ENCODE peak calls at places on chromosomes 3 and 15, in nine cellular contexts. M is breast epithelium, L is esophagus squamous epithelium, Z is bronchial epithelial cell, G is sigmoid colon, J is H7, B is hepatocyte, H is mesendoderm, N is gastrocnemius medialis. Y is an unnamed sample.

GRCh38 chr15:92808611-92809063 is 91.5 kb upstream of the CHD2 start:
- DNase-seq in M (peak; percentile 75), L (no peak), Z (no peak), G (peak; percentile 82), J (peak; percentile 84), B (peak; percentile 58), H (peak; percentile 77), N (peak; percentile 68), Y (no peak)

GRCh38 chr3:13513051-13513912 is 33.2 kb downstream of the HDAC11 start:
- DNase-seq in M (no peak), L (no peak), Z (no peak), G (no peak), J (peak; percentile 64), B (peak; percentile 52), H (no peak), N (peak; percentile 56), Y (no peak)

GRCh38 chr15:32775103-32775502 is 57.3 kb downstream of the GREM1 start:
- DNase-seq in M (no peak), L (no peak), Z (no peak), G (no peak), J (no peak), B (no peak), H (no peak), N (no peak), Y (no peak)

GRCh38 chr15:58398053-58398452 is 33.7 kb upstream of the LIPC start:
- DNase-seq in M (no peak), L (no peak), Z (no peak), G (no peak), J (no peak), B (no peak), H (peak; percentile 26), N (no peak), Y (no peak)

GRCh38 chr15:52336530-52336929 is 40.9 kb upstream of the MYO5C start:
- DNase-seq in M (no peak), L (no peak), Z (no peak), G (no peak), J (no peak), B (no peak), H (no peak), N (no peak), Y (no peak)

GRCh38 chr3:159902531-159903314 is 85.9 kb upstream of the IL12A start:
- DNase-seq in M (no peak), L (no peak), Z (no peak), G (no peak), J (no peak), B (no peak), H (peak; percentile 37), N (no peak), Y (no peak)

GRCh38 chr3:63228087-63228486 is 50.0 kb upstream of the SYNPR start:
- DNase-seq in M (no peak), L (no peak), Z (no peak), G (no peak), J (no peak), B (no peak), H (peak; percentile 69), N (no peak), Y (no peak)

GRCh38 chr3:61927332-61927731 is 366.0 kb downstream of the PTPRG start:
- DNase-seq in M (peak; percentile 57), L (no peak), Z (no peak), G (peak; percentile 93), J (no peak), B (peak; percentile 60), H (no peak), N (peak; percentile 84), Y (no peak)

GRCh38 chr15:75058127-75058905 is 34.9 kb downstream of the PPCDC start:
- DNase-seq in M (no peak), L (no peak), Z (peak; percentile 15), G (no peak), J (no peak), B (no peak), H (peak; percentile 96), N (no peak), Y (no peak)

GRCh38 chr3:33786565-33787327 is 11.7 kb upstream of the PDCD6IP start:
- DNase-seq in M (no peak), L (no peak), Z (no peak), G (no peak), J (no peak), B (no peak), H (peak; percentile 62), N (no peak), Y (no peak)

GRCh38 chr3:63611382-63611781 is 41.1 kb upstream of the SNTN start:
- DNase-seq in M (no peak), L (no peak), Z (no peak), G (no peak), J (no peak), B (no peak), H (no peak), N (no peak), Y (no peak)

GRCh38 chr3:124119056-124119721 is 127.3 kb upstream of the ROPN1 start:
- DNase-seq in M (no peak), L (no peak), Z (peak; percentile 65), G (no peak), J (no peak), B (no peak), H (no peak), N (no peak), Y (no peak)

GRCh38 chr3:69204315-69204957 is 82.0 kb upstream of the LMOD3 start:
- DNase-seq in M (no peak), L (no peak), Z (peak; percentile 94), G (no peak), J (no peak), B (peak; percentile 45), H (no peak), N (no peak), Y (no peak)

GRCh38 chr3:12944849-12945248 is 103.5 kb upstream of the RPL32 start:
- DNase-seq in M (no peak), L (no peak), Z (no peak), G (no peak), J (peak; percentile 87), B (no peak), H (no peak), N (no peak), Y (no peak)

GRCh38 chr3:10700821-10701220 is 115.2 kb upstream of the SLC6A11 start:
- DNase-seq in M (no peak), L (no peak), Z (no peak), G (no peak), J (no peak), B (no peak), H (no peak), N (no peak), Y (no peak)

GRCh38 chr3:10694194-10694593 is 121.8 kb upstream of the SLC6A11 start:
- DNase-seq in M (no peak), L (no peak), Z (no peak), G (no peak), J (no peak), B (no peak), H (no peak), N (no peak), Y (no peak)

GRCh38 chr3:10695595-10696285 is 120.3 kb upstream of the SLC6A11 start:
- DNase-seq in M (no peak), L (no peak), Z (no peak), G (no peak), J (no peak), B (no peak), H (no peak), N (no peak), Y (no peak)

GRCh38 chr3:10693457-10693856 is 122.6 kb upstream of the SLC6A11 start:
- DNase-seq in M (no peak), L (no peak), Z (peak; percentile 8), G (no peak), J (no peak), B (no peak), H (no peak), N (no peak), Y (no peak)

GRCh38 chr3:10697918-10698317 is 118.1 kb upstream of the SLC6A11 start:
- DNase-seq in M (no peak), L (no peak), Z (peak; percentile 38), G (peak; percentile 9), J (no peak), B (no peak), H (peak; percentile 83), N (no peak), Y (no peak)
- H3K27me3 ChIP-seq in M (peaks cover 17% of the 10 kb centered on the region), L (no peaks in the 10 kb centered on the region), Z (peaks cover 2% of the 10 kb centered on the region), G (peaks cover 28% of the 10 kb centered on the region), J (peaks cover 1% of the 10 kb centered on the region), B (peaks cover 22% of the 10 kb centered on the region), H (no peaks in the 10 kb centered on the region), N (no peaks in the 10 kb centered on the region), Y (peaks cover 3% of the 10 kb centered on the region)

GRCh38 chr15:66215811-66216210 is 37.7 kb downstream of the MEGF11 start:
- DNase-seq in M (no peak), L (no peak), Z (no peak), G (no peak), J (no peak), B (no peak), H (no peak), N (no peak), Y (no peak)

GRCh38 chr15:66212471-66212870 is 41.1 kb downstream of the MEGF11 start:
- DNase-seq in M (no peak), L (no peak), Z (no peak), G (peak; percentile 38), J (no peak), B (no peak), H (no peak), N (no peak), Y (no peak)

GRCh38 chr15:66211670-66212455 is 41.7 kb downstream of the MEGF11 start:
- DNase-seq in M (no peak), L (no peak), Z (no peak), G (no peak), J (peak; percentile 72), B (no peak), H (no peak), N (no peak), Y (no peak)

GRCh38 chr15:66216806-66217205 is 36.7 kb downstream of the MEGF11 start:
- DNase-seq in M (no peak), L (no peak), Z (no peak), G (no peak), J (no peak), B (no peak), H (no peak), N (no peak), Y (no peak)

DNA sequence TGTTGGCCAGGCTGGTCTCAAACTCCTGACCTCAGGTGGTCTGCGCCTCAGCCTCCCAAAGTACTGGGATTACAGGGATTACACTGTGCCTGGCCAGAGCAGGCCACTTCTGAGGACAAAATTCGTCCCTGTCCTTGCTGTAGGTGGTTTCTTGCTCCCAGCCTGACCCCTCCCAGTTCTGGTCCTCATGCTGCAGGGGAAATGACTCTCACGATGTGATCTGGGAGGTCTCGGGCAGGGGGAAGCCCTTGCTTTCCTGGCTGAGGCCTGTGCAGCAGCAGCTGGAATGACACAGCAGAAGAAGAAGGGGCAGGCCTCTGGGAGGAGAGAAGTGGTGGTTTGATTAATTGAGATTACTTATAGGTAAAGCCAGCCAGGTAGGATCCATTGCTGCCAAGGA is 39.3 kb downstream of the MEGF11 start:
- DNase-seq in M (no peak), L (no peak), Z (no peak), G (no peak), J (no peak), B (no peak), H (no peak), N (no peak), Y (no peak)
- H3K27me3 ChIP-seq in M (no peaks in the 10 kb centered on the region), L (no peaks in the 10 kb centered on the region), Z (peaks cover 3% of the 10 kb centered on the region), G (no peaks in the 10 kb centered on the region), J (no peaks in the 10 kb centered on the region), B (peaks cover under 1% of the 10 kb centered on the region), H (no peaks in the 10 kb centered on the region), N (no peaks in the 10 kb centered on the region), Y (no peaks in the 10 kb centered on the region)

GRCh38 chr15:96374494-96374893 is 44.0 kb downstream of the NR2F2 start:
- DNase-seq in M (no peak), L (no peak), Z (no peak), G (no peak), J (no peak), B (no peak), H (no peak), N (no peak), Y (no peak)
- H3K27me3 ChIP-seq in M (no peaks in the 10 kb centered on the region), L (no peaks in the 10 kb centered on the region), Z (no peaks in the 10 kb centered on the region), G (no peaks in the 10 kb centered on the region), J (peaks cover 38% of the 10 kb centered on the region), B (peaks cover 38% of the 10 kb centered on the region), H (peaks cover 12% of the 10 kb centered on the region), N (peaks cover under 1% of the 10 kb centered on the region), Y (peaks cover 16% of the 10 kb centered on the region)

GRCh38 chr3:51955175-51955892 is at the start of gene GPR62:
- DNase-seq in M (no peak), L (no peak), Z (no peak), G (no peak), J (no peak), B (no peak), H (no peak), N (peak; percentile 69), Y (no peak)
- H3K27me3 ChIP-seq in M (no peaks in the 10 kb centered on the region), L (no peaks in the 10 kb centered on the region), Z (peaks cover 7% of the 10 kb centered on the region), G (no peaks in the 10 kb centered on the region), J (peaks cover 38% of the 10 kb centered on the region), B (peaks cover 22% of the 10 kb centered on the region), H (peaks cover 18% of the 10 kb centered on the region), N (no peaks in the 10 kb centered on the region), Y (peaks cover 28% of the 10 kb centered on the region)